ENCODE peak calls at places on chromosomes 7 and 10, in seven cellular contexts. W, Z, Q, T, L, A and X are unnamed samples.

GRCh38 chr10:63217120-63217605 is 84.0 kb downstream of the NRBF2 start:
- DNase-seq in W (peak), Z (peak), Q (no peak), T (no peak), L (no peak), A (peak), X (peak)

GRCh38 chr7:150629347-150629746 is 2.8 kb downstream of the GIMAP6 start:
- DNase-seq in W (no peak), Z (no peak), Q (no peak), T (no peak), L (no peak), A (no peak), X (no peak)

GRCh38 chr10:78401882-78402367 is 368.3 kb downstream of the RPS24 start:
- DNase-seq in W (no peak), Z (no peak), Q (peak), T (no peak), L (peak), A (no peak), X (no peak)

GRCh38 chr10:22475857-22476600 is 130.7 kb downstream of the SPAG6 start:
- DNase-seq in W (no peak), Z (no peak), Q (peak), T (no peak), L (no peak), A (no peak), X (no peak)

GRCh38 chr7:76149847-76150691 is 51.6 kb upstream of the SRRM3 start:
- DNase-seq in W (no peak), Z (no peak), Q (no peak), T (no peak), L (no peak), A (no peak), X (no peak)

GRCh38 chr10:88728107-88728763 is 22.2 kb downstream of the LIPK start:
- DNase-seq in W (no peak), Z (no peak), Q (no peak), T (no peak), L (peak), A (peak), X (no peak)

GRCh38 chr10:110530131-110530831 is 32.6 kb downstream of the DUSP5 start:
- DNase-seq in W (peak), Z (no peak), Q (no peak), T (no peak), L (peak), A (peak), X (no peak)

GRCh38 chr7:138848056-138848975 is 50.3 kb upstream of the ATP6V0A4 start:
- DNase-seq in W (no peak), Z (no peak), Q (no peak), T (no peak), L (no peak), A (no peak), X (no peak)

GRCh38 chr10:70775679-70776454 is 9.3 kb downstream of the TBATA start:
- DNase-seq in W (no peak), Z (no peak), Q (no peak), T (no peak), L (peak), A (no peak), X (no peak)

GRCh38 chr10:120428754-120429153 is 28.3 kb upstream of the PLPP4 start:
- DNase-seq in W (no peak), Z (no peak), Q (no peak), T (no peak), L (no peak), A (no peak), X (no peak)

GRCh38 chr10:103661198-103661950 is 167.9 kb downstream of the NEURL1 start:
- DNase-seq in W (peak), Z (peak), Q (no peak), T (peak), L (peak), A (peak), X (peak)

GRCh38 chr10:36254191-36254590 is 612.1 kb upstream of the FZD8 start:
- DNase-seq in W (no peak), Z (no peak), Q (no peak), T (no peak), L (no peak), A (peak), X (no peak)

GRCh38 chr7:2263176-2263575 is 21.1 kb downstream of the NUDT1 start:
- DNase-seq in W (no peak), Z (no peak), Q (no peak), T (no peak), L (peak), A (no peak), X (no peak)

GRCh38 chr10:108250954-108251620 is 1086.6 kb upstream of the SORCS1 start:
- DNase-seq in W (no peak), Z (no peak), Q (no peak), T (no peak), L (no peak), A (peak), X (no peak)

GRCh38 chr7:22110227-22110839 is 164.6 kb upstream of the CDCA7L start:
- DNase-seq in W (peak), Z (peak), Q (peak), T (peak), L (peak), A (peak), X (peak)

GRCh38 chr10:110206988-110207804 is at the start of gene MXI1:
- DNase-seq in W (peak), Z (peak), Q (peak), T (no peak), L (peak), A (peak), X (peak)

GRCh38 chr7:159027091-159027802 is 117.4 kb downstream of the VIPR2 start:
- DNase-seq in W (no peak), Z (no peak), Q (no peak), T (no peak), L (peak), A (no peak), X (no peak)

GRCh38 chr7:130948913-130949312 is 214.9 kb upstream of the KLF14 start:
- DNase-seq in W (no peak), Z (no peak), Q (no peak), T (no peak), L (no peak), A (no peak), X (no peak)

GRCh38 chr7:149727053-149727452 is 46.3 kb downstream of the ZNF467 start:
- DNase-seq in W (no peak), Z (no peak), Q (no peak), T (no peak), L (no peak), A (no peak), X (no peak)

GRCh38 chr10:2978111-2978510 is 89.2 kb upstream of the PFKP start:
- DNase-seq in W (peak), Z (peak), Q (no peak), T (peak), L (no peak), A (peak), X (peak)

GRCh38 chr10:122966879-122967278 is 12.9 kb upstream of the C10orf88 start:
- DNase-seq in W (no peak), Z (no peak), Q (no peak), T (no peak), L (no peak), A (no peak), X (no peak)

GRCh38 chr10:80144302-80145131 is 12.0 kb downstream of the PLAC9 start:
- DNase-seq in W (no peak), Z (no peak), Q (no peak), T (peak), L (peak), A (no peak), X (peak)

GRCh38 chr10:73910764-73911552 is at the start of gene PLAU:
- DNase-seq in W (peak), Z (peak), Q (peak), T (no peak), L (peak), A (peak), X (peak)

GRCh38 chr10:130714700-130715467 is 578.7 kb downstream of the GLRX3 start:
- DNase-seq in W (no peak), Z (no peak), Q (no peak), T (no peak), L (no peak), A (no peak), X (no peak)

GRCh38 chr7:23470290-23471089 is at the start of gene IGF2BP3:
- DNase-seq in W (peak), Z (peak), Q (no peak), T (peak), L (peak), A (peak), X (no peak)

GRCh38 chr7:101165958-101166602 is 711 bp upstream of the VGF start:
- DNase-seq in W (no peak), Z (no peak), Q (no peak), T (no peak), L (peak), A (no peak), X (no peak)

GRCh38 chr10:68342909-68343516 is 10.3 kb upstream of the PBLD start:
- DNase-seq in W (no peak), Z (no peak), Q (no peak), T (no peak), L (no peak), A (no peak), X (no peak)

GRCh38 chr7:126529833-126530232 is 722.9 kb downstream of the GRM8 start:
- DNase-seq in W (no peak), Z (peak), Q (no peak), T (no peak), L (no peak), A (no peak), X (no peak)

GRCh38 chr10:77079902-77080301 is 557.7 kb downstream of the KCNMA1 start:
- DNase-seq in W (no peak), Z (no peak), Q (no peak), T (no peak), L (peak), A (no peak), X (no peak)